ENCODE peak calls at places on chromosome 18, in seven cellular contexts. R, A, F, Y, B, N and H are unnamed samples.

GRCh38 chr18:67199993-67200617 is 316.4 kb downstream of the DSEL start:
- DNase-seq in Y (no peak), R (peak), N (no peak), A (no peak), B (no peak), F (no peak), H (no peak)

GRCh38 chr18:36633961-36634412 is 194.8 kb downstream of the TPGS2 start:
- DNase-seq in Y (no peak), R (no peak), F (no peak), A (no peak), B (no peak), N (no peak), H (no peak)

GRCh38 chr18:40874233-40874632 is 1080.8 kb upstream of the PIK3C3 start:
- DNase-seq in R (no peak), A (no peak), N (no peak), B (no peak), F (no peak), Y (no peak), H (no peak)

GRCh38 chr18:54684786-54685185 is 93.7 kb downstream of the DYNAP start:
- DNase-seq in F (no peak), B (peak), R (no peak), Y (peak), N (no peak), A (peak), H (peak)

GRCh38 chr18:43277164-43277600 is at the start of gene SYT4:
- DNase-seq in A (peak), Y (peak), F (peak), R (no peak), B (peak), N (peak), H (peak)

GRCh38 chr18:37412757-37413156 is 152.8 kb downstream of the CELF4 start:
- DNase-seq in R (no peak), A (no peak), N (no peak), F (no peak), B (no peak), Y (no peak), H (no peak)

GRCh38 chr18:32443356-32443755 is 27.3 kb downstream of the GAREM1 start:
- DNase-seq in Y (no peak), R (no peak), N (no peak), F (no peak), B (no peak), A (no peak), H (no peak)

GRCh38 chr18:9431296-9431695 is 44.0 kb upstream of the RALBP1 start:
- DNase-seq in F (no peak), R (no peak), A (no peak), Y (no peak), B (no peak), N (no peak), H (no peak)

GRCh38 chr18:76495435-76496199 is 575 bp upstream of the ZNF516 start:
- DNase-seq in A (no peak), F (no peak), Y (peak), N (no peak), B (peak), R (peak), H (peak)

GRCh38 chr18:48915621-48916425 is 34.9 kb downstream of the SMAD7 start:
- DNase-seq in Y (no peak), N (no peak), A (no peak), B (no peak), R (no peak), F (no peak), H (no peak)

GRCh38 chr18:46291149-46291548 is 187.0 kb downstream of the HAUS1 start:
- DNase-seq in B (no peak), F (no peak), A (no peak), R (no peak), N (no peak), Y (no peak), H (no peak)

GRCh38 chr18:50401888-50402287 is 27.0 kb downstream of the SKA1 start:
- DNase-seq in Y (peak), N (no peak), A (peak), B (peak), F (peak), R (peak), H (peak)

GRCh38 chr18:48455555-48456478 is 46.6 kb upstream of the ZBTB7C start:
- DNase-seq in N (no peak), B (peak), F (no peak), Y (no peak), R (no peak), A (no peak), H (peak)

GRCh38 chr18:29234751-29235150 is 1057.8 kb upstream of the CDH2 start:
- DNase-seq in F (no peak), R (no peak), N (no peak), Y (no peak), B (no peak), A (no peak), H (no peak)

GRCh38 chr18:42683094-42683493 is 432.4 kb downstream of the RIT2 start:
- DNase-seq in F (no peak), R (no peak), B (no peak), N (no peak), Y (no peak), A (no peak), H (no peak)

GRCh38 chr18:50797147-50797546 is 22.7 kb downstream of the MRO start:
- DNase-seq in B (peak), A (no peak), F (no peak), Y (peak), N (no peak), R (no peak), H (no peak)

GRCh38 chr18:77088977-77089795 is 43.4 kb downstream of the MBP start:
- DNase-seq in B (no peak), R (no peak), A (no peak), Y (peak), F (no peak), N (peak), H (no peak)

GRCh38 chr18:35326695-35327387 is 17.4 kb downstream of the ZNF24 start:
- DNase-seq in Y (no peak), A (no peak), R (no peak), N (no peak), B (no peak), F (no peak), H (no peak)

GRCh38 chr18:52280702-52281101 is 59.3 kb upstream of the DCC start:
- DNase-seq in F (no peak), Y (no peak), A (no peak), R (no peak), N (no peak), B (no peak), H (no peak)

GRCh38 chr18:2050016-2050415 is 521.3 kb downstream of the METTL4 start:
- DNase-seq in Y (no peak), R (no peak), N (no peak), F (no peak), A (no peak), B (no peak), H (no peak)

GRCh38 chr18:11840493-11840892 is 10.7 kb upstream of the CHMP1B start:
- DNase-seq in F (no peak), Y (no peak), R (no peak), B (no peak), N (no peak), A (no peak), H (no peak)

GRCh38 chr18:50607374-50607933 is 47.6 kb downstream of the MAPK4 start:
- DNase-seq in B (no peak), R (no peak), A (no peak), N (no peak), Y (no peak), F (no peak), H (no peak)

GRCh38 chr18:30106356-30106755 is 936.2 kb downstream of the DSC3 start:
- DNase-seq in Y (no peak), R (no peak), A (no peak), F (no peak), N (no peak), B (no peak), H (no peak)

GRCh38 chr18:63137999-63138448 is 181.5 kb downstream of the BCL2 start:
- DNase-seq in F (no peak), Y (no peak), R (no peak), B (no peak), N (no peak), A (peak), H (no peak)

GRCh38 chr18:44625367-44625766 is 55.3 kb upstream of the SETBP1 start:
- DNase-seq in F (no peak), A (no peak), Y (no peak), R (no peak), B (no peak), N (no peak), H (no peak)

GRCh38 chr18:23772327-23772920 is 83.2 kb downstream of the LAMA3 start:
- DNase-seq in B (no peak), N (no peak), F (no peak), A (no peak), Y (no peak), R (no peak), H (no peak)

GRCh38 chr18:23943104-23943503 is 71.5 kb upstream of the TTC39C start:
- DNase-seq in N (no peak), R (no peak), Y (no peak), B (no peak), A (no peak), F (no peak), H (no peak)

GRCh38 chr18:77512152-77512551 is 262.5 kb downstream of the GALR1 start:
- DNase-seq in R (no peak), Y (no peak), A (no peak), N (no peak), F (no peak), B (no peak), H (no peak)

GRCh38 chr18:46625069-46625468 is 32.0 kb downstream of the LOXHD1 start:
- DNase-seq in B (no peak), R (no peak), A (no peak), F (no peak), Y (no peak), N (no peak), H (no peak)

GRCh38 chr18:12857215-12857924 is 26.7 kb downstream of the PTPN2 start:
- DNase-seq in A (no peak), B (no peak), Y (no peak), N (no peak), R (no peak), F (no peak), H (no peak)

GRCh38 chr18:32072321-32072720 is 19.4 kb upstream of the RNF138 start:
- DNase-seq in B (no peak), R (peak), A (no peak), Y (no peak), F (no peak), N (no peak), H (no peak)

GRCh38 chr18:306608-307255 is 38.9 kb upstream of the THOC1 start:
- DNase-seq in Y (no peak), F (no peak), N (no peak), B (no peak), R (no peak), A (no peak), H (no peak)

GRCh38 chr18:80253871-80254492 is 6.7 kb upstream of the PARD6G start:
- DNase-seq in N (no peak), Y (no peak), B (peak), R (no peak), A (no peak), F (no peak), H (peak)

GRCh38 chr18:31050635-31051034 is 8.1 kb upstream of the DSC3 start:
- DNase-seq in A (no peak), R (no peak), N (no peak), B (no peak), Y (no peak), F (no peak), H (no peak)

GRCh38 chr18:47113796-47114540 is 36.3 kb downstream of the HDHD2 start:
- DNase-seq in R (no peak), Y (no peak), F (no peak), B (no peak), A (no peak), N (no peak), H (no peak)

GRCh38 chr18:3605562-3606443 is 155.8 kb downstream of the TGIF1 start:
- DNase-seq in F (no peak), N (no peak), B (no peak), A (no peak), Y (no peak), R (no peak), H (peak)

GRCh38 chr18:3604260-3604625 is 154.3 kb downstream of the TGIF1 start:
- DNase-seq in A (no peak), F (no peak), R (no peak), Y (no peak), N (no peak), B (no peak), H (no peak)

GRCh38 chr18:3599861-3600260 is 149.9 kb downstream of the TGIF1 start:
- DNase-seq in R (no peak), N (no peak), Y (no peak), A (no peak), B (no peak), F (no peak), H (no peak)

GRCh38 chr18:3604626-3605408 is 154.8 kb downstream of the TGIF1 start:
- DNase-seq in N (no peak), Y (no peak), A (no peak), F (no peak), B (no peak), R (no peak), H (no peak)

DNA sequence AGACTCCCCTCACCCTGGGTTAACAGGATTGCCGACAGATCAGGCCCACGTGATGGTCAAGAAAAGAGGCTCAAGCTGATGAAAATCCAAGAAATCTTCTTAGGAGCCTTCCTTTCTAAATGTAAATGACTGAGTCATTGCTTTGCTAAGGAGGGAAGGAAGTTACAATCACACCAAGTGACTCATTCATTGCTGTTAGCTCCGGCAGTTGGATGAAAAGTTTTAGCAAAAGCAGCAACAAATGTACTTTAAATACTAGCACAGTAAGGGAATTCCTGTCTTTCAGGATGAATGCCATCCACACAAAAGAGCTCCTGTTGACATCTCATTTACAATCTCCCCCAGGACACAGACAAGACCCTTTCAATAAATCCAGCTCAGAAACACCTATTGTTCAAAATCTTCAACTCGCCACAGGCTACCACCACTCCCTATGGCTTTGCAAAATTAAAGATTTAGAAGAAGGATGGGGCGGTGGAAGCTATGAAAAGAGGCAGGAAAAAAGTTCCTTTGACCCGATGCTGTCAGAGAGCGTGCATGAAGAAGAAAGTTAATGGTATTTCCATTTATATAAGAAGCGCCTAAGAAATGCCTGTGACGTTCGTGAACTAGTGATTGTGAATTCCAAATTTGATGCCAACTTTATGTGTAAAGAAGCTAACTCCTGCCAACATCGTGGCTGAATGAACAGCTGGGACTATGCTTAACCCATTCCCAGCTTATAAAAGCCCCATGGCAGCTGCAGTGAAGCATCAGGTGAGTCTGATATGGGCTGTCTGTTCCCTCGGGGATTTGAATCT is 153.7 kb downstream of the TGIF1 start:
- DNase-seq in N (peak), F (no peak), R (no peak), Y (peak), A (no peak), B (no peak), H (peak)
- TF ChIP-seq POLR2A in N (peak), F (peak), R (peak), Y (no peak), A (peak), B (no peak), H (peak)

DNA sequence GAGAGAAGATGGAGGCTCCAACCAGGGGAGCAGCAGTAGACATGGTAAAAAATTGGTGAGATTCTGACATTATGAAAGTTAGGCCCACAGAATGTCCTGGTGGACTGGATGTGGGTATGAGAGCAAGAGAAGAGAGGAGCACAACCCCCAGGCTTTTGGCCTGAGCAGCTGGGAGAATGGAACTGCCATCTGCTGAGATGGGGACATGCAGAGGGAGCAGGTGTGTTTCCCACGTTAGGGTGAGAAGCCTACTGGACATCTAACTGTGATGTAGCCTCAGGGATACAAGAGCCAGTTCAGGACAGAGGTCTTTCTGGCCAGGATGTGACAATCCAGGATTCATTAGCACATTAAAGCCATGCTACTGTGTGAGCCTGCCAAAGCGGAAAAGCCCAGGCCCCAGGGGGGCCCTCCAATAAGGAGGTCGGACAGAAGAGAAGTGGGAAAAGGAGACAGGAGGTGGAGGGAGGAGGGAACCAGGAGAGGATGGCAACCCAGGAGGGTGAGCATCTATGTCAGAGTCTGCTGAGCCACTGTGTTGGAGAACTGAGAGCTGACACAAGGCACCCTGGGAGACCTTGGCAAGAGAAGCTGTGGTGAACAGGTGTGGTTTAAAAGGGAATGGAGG is 10.6 kb downstream of the CYB5A start:
- DNase-seq in Y (peak), N (no peak), A (no peak), F (no peak), R (no peak), B (no peak), H (no peak)
- H3K27ac ChIP-seq in Y (peak), N (peak), A (no peak), F (peak), R (peak), B (no peak), H (no peak)

DNA sequence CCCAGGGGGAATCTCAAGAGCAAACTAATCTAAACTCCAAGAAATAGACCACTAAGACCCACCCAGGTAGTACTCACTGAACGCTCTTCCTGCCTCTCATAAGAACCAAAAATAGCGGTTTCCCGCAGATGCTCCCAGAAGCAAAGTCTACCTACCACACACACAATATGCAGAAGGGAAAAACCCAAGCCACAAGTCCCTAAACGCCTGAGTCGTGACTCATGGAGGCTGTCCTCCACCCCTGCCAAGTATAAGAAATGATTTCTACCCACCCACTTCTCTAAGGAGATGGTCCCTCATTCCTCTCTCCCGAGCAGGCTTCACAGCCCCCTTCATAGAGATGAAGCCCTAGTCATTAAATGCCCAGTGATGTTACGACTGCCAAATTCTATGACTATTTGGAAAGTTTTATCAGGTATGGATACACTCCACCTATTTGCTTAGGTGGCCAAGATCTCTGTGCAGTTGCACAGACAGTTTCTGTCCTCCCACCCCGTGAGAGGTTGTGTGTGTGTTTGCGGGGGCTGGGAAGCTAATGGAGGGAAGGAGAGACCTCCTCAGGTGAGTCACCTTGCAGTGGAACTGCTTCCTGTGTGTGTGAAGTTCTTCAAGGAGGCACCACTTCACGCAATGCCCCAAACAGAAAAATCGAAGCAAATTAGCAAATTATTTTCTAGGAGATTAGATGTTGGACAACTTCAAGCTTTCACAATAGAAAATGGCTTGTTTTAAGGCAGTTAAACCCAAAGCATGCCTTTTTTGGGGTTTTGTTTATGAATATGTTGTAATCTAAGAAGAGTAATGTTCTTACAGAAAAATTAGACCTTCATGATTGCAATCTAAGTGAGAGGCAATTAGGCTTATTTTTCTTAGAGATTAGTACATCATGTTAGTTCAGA is 175.1 kb downstream of the TGIF1 start:
- DNase-seq in F (no peak), R (peak), B (no peak), Y (no peak), N (no peak), A (no peak), H (no peak)
- H3K4me3 ChIP-seq in F (no peak), R (peak), B (no peak), Y (no peak), N (peak), A (no peak), H (no peak)

DNA sequence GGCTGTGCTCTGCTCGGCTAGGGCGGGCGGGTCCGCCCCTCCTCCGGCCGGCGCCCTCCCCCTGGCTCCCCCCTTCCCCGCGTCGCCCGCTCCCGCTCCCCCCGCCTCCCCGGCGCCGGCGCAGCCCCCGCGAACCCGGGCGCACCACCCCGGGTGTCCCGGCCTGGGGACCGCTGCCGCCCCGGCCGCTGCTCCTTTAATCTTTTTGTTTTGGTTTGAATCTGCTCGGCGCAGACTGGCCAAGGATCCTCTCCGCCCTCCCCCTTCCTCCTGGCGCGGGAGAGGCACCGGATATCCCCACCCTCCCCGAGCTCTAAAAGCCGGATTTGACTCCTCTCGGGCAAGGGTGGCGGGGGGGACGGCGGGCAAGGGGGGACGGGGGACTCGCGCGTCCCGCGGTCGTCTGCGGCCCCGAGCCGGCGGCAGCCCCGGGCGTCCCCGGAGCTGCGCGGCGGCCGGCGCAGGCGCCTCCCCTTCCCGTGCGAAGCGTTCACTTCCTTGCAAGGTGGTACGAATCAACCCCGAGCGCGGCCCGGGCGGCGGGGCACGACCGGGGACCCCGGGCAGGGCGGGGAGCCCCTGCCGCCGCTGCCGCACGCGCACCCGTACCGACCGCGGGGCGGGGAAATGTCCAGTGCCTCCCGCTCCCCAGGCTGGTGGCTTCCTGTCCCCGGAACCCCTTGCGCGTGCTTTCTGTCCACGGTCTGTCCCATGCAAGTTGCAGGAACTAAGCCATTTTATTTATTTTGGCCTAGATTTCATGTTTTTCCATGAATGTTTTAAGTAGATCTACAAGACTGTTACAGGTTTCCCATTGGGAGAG is at the start of gene PTGR3:
- DNase-seq in B (peak), Y (peak), A (peak), R (peak), N (no peak), F (peak), H (peak)
- TF ChIP-seq POLR2A in B (no peak), Y (peak), A (peak), R (peak), N (no peak), F (peak), H (peak)

GRCh38 chr18:10760986-10761385 is 235.2 kb downstream of the NAPG start:
- DNase-seq in N (no peak), R (no peak), A (no peak), F (no peak), B (no peak), Y (no peak), H (no peak)
- H3K27ac ChIP-seq in N (no peak), R (no peak), A (no peak), F (no peak), B (no peak), Y (no peak), H (no peak)